ENCODE peak calls at places on chromosomes 6 and 20, in six cellular contexts. S is breast epithelium; Z is hypothalamus; H is activated effector memory CD4-positive, alpha-beta T cell treated with Interleukin-2 at 50 U/mL for 16 hours; E is ACHN; Q is stimulated activated CD4-positive, alpha-beta T cell treated with anti-CD3 and anti-CD28 coated beads, Interleukin-4, amount 100 ng/mL, for 48 hours. N is an unnamed sample.

GRCh38 chr6:137277971-137278602 is 58.9 kb upstream of the IFNGR1 start:
- DNase-seq in S (no peak), Q (no peak), E (peak), Z (no peak), H (no peak), N (no peak)

GRCh38 chr6:52341861-52342260 is 20.1 kb upstream of the PAQR8 start:
- DNase-seq in S (no peak), Q (no peak), Z (no peak), H (no peak), E (no peak), N (no peak)

GRCh38 chr20:49185071-49185757 is 2.9 kb downstream of the STAU1 start:
- DNase-seq in S (no peak), Q (no peak), H (no peak), Z (no peak), E (peak), N (no peak)

GRCh38 chr20:19205999-19206398 is 6.4 kb upstream of the SLC24A3 start:
- DNase-seq in Q (peak), S (peak), E (peak), H (no peak), Z (no peak), N (peak)

GRCh38 chr20:25254571-25254970 is 6.7 kb downstream of the PYGB start:
- DNase-seq in H (no peak), S (no peak), Z (no peak), E (no peak), Q (no peak), N (no peak)

GRCh38 chr20:53281557-53282117 is 309.5 kb downstream of the TSHZ2 start:
- DNase-seq in Z (no peak), S (no peak), Q (no peak), H (no peak), E (no peak), N (no peak)

GRCh38 chr6:137217801-137218472 is 1.2 kb downstream of the IFNGR1 start:
- DNase-seq in Q (no peak), E (no peak), Z (no peak), H (no peak), S (no peak), N (peak)

GRCh38 chr6:107579413-107579812 is 89.5 kb downstream of the SOBP start:
- DNase-seq in H (no peak), S (no peak), Q (no peak), E (no peak), Z (no peak), N (no peak)

GRCh38 chr20:11544029-11544678 is 373.5 kb upstream of the BTBD3 start:
- DNase-seq in Z (no peak), Q (no peak), S (no peak), E (peak), H (no peak), N (no peak)

GRCh38 chr20:57223648-57224489 is 42.6 kb downstream of the BMP7 start:
- DNase-seq in Q (no peak), E (no peak), S (no peak), Z (no peak), H (no peak), N (peak)

GRCh38 chr20:5848711-5849505 is 98.7 kb downstream of the SHLD1 start:
- DNase-seq in Z (no peak), E (peak), S (no peak), Q (no peak), H (no peak), N (no peak)

GRCh38 chr6:22821664-22822320 is 252.4 kb downstream of the HDGFL1 start:
- DNase-seq in Q (no peak), H (no peak), E (no peak), S (no peak), Z (no peak), N (no peak)

GRCh38 chr6:45742591-45742990 is 273.1 kb downstream of the CLIC5 start:
- DNase-seq in Z (no peak), Q (no peak), E (no peak), H (no peak), S (no peak), N (no peak)

GRCh38 chr20:58099956-58100730 is 128.3 kb downstream of the ANKRD60 start:
- DNase-seq in Q (no peak), S (no peak), Z (no peak), H (no peak), E (no peak), N (no peak)

GRCh38 chr20:60984666-60985065 is 267.4 kb upstream of the CDH4 start:
- DNase-seq in H (no peak), Q (no peak), S (no peak), Z (no peak), E (no peak), N (no peak)

GRCh38 chr6:145813285-145814034 is 1.1 kb downstream of the FBXO30 start:
- DNase-seq in S (no peak), H (no peak), E (peak), Z (no peak), Q (no peak), N (no peak)

GRCh38 chr20:43755851-43756250 is 29.0 kb upstream of the GTSF1L start:
- DNase-seq in Q (no peak), Z (no peak), S (no peak), E (no peak), H (no peak), N (no peak)

GRCh38 chr6:82248233-82248735 is 740 bp upstream of the IBTK start:
- DNase-seq in Q (no peak), H (no peak), E (peak), Z (no peak), S (no peak), N (no peak)

GRCh38 chr6:31776961-31777666 is at the start of gene VWA7:
- DNase-seq in S (peak), Q (peak), H (peak), Z (no peak), E (peak), N (no peak)

GRCh38 chr20:53774487-53775203 is 181.0 kb upstream of the ZNF217 start:
- DNase-seq in S (no peak), Q (no peak), E (peak), H (no peak), Z (no peak), N (no peak)

GRCh38 chr6:119497988-119498727 is 148.6 kb upstream of the MAN1A1 start:
- DNase-seq in H (no peak), Z (no peak), Q (no peak), S (no peak), E (no peak), N (no peak)

GRCh38 chr6:141925001-141925400 is 207.7 kb upstream of the GJE1 start:
- DNase-seq in E (no peak), H (no peak), S (no peak), Q (no peak), Z (no peak), N (no peak)

GRCh38 chr6:6751615-6752014 is 163.1 kb downstream of the LY86 start:
- DNase-seq in H (no peak), S (no peak), E (no peak), Z (no peak), Q (no peak), N (no peak)

GRCh38 chr6:143620461-143620860 is 57.3 kb upstream of the PHACTR2 start:
- DNase-seq in Q (no peak), H (no peak), E (no peak), S (no peak), Z (no peak), N (no peak)

GRCh38 chr6:125312950-125313349 is 11.2 kb upstream of the HDDC2 start:
- DNase-seq in Q (no peak), E (no peak), Z (no peak), H (no peak), S (no peak), N (no peak)

GRCh38 chr6:14638932-14639875 is 521.6 kb downstream of the CD83 start:
- DNase-seq in H (no peak), S (peak), E (no peak), Q (no peak), Z (no peak), N (no peak)

GRCh38 chr20:19855426-19855825 is 97.4 kb downstream of the RIN2 start:
- DNase-seq in Q (no peak), H (no peak), Z (no peak), S (no peak), E (no peak), N (no peak)

GRCh38 chr20:45193331-45193730 is 13.5 kb upstream of the SEMG1 start:
- DNase-seq in Z (no peak), E (no peak), S (no peak), Q (no peak), H (no peak), N (no peak)

GRCh38 chr6:2970034-2970685 is 1.2 kb downstream of the SERPINB6 start:
- DNase-seq in Q (no peak), S (no peak), E (no peak), Z (no peak), H (no peak), N (no peak)

GRCh38 chr6:87473419-87473903 is 687 bp downstream of the SLC35A1 start:
- DNase-seq in S (no peak), H (no peak), Q (no peak), Z (no peak), E (peak), N (no peak)

GRCh38 chr6:127471379-127472255 is 12.4 kb upstream of the KIAA0408 start:
- DNase-seq in Z (no peak), Q (no peak), E (no peak), S (no peak), H (no peak), N (no peak)

GRCh38 chr6:105968955-105969333 is 117.2 kb upstream of the PRDM1 start:
- DNase-seq in Z (no peak), E (no peak), Q (no peak), S (no peak), H (no peak), N (no peak)

GRCh38 chr20:10596726-10597125 is 77.1 kb downstream of the JAG1 start:
- DNase-seq in E (no peak), Q (no peak), S (no peak), H (no peak), Z (no peak), N (no peak)

GRCh38 chr6:14784596-14785360 is 461.1 kb upstream of the JARID2 start:
- DNase-seq in S (no peak), Q (no peak), E (no peak), Z (no peak), H (peak), N (no peak)

N was measured in tibial nerve.